ENCODE peak calls at places on chromosomes 1 and 21, in ten cellular contexts. One of them, this sample, is unnamed.
A peak's percentile ranks its signal among the peaks of the same experiment; 100 is the strongest.

GRCh38 chr1:203551550-203551949 is 57.6 kb downstream of the OPTC start:
- DNase-seq in Peyer's patch: no peak
- DNase-seq in tibial nerve: no peak
- DNase-seq in heart left ventricle: no peak
- DNase-seq in prostate gland: no peak
- DNase-seq in IMR-90: peak; percentile 54
- DNase-seq in ovary: no peak
- DNase-seq in K562: no peak
- DNase-seq in gastrocnemius medialis: no peak
- DNase-seq in suprapubic skin: no peak
- DNase-seq in this sample: no peak

GRCh38 chr1:161763522-161764098 is 2.5 kb upstream of the ATF6 start:
- DNase-seq in Peyer's patch: peak; percentile 38
- DNase-seq in tibial nerve: no peak
- DNase-seq in heart left ventricle: no peak
- DNase-seq in prostate gland: no peak
- DNase-seq in IMR-90: no peak
- DNase-seq in ovary: no peak
- DNase-seq in K562: peak; percentile 42
- DNase-seq in gastrocnemius medialis: no peak
- DNase-seq in suprapubic skin: no peak
- DNase-seq in this sample: no peak

GRCh38 chr1:211698161-211699026 is 23.0 kb upstream of the NEK2 start:
- DNase-seq in Peyer's patch: peak; percentile 85
- DNase-seq in tibial nerve: peak; percentile 78
- DNase-seq in heart left ventricle: peak; percentile 76
- DNase-seq in prostate gland: peak; percentile 83
- DNase-seq in IMR-90: peak; percentile 41
- DNase-seq in ovary: peak; percentile 38
- DNase-seq in K562: peak; percentile 94
- DNase-seq in gastrocnemius medialis: no peak
- DNase-seq in suprapubic skin: peak; percentile 76
- DNase-seq in this sample: peak; percentile 87

GRCh38 chr1:181095763-181096184 is 7.3 kb downstream of the IER5 start:
- DNase-seq in Peyer's patch: no peak
- DNase-seq in tibial nerve: no peak
- DNase-seq in heart left ventricle: no peak
- DNase-seq in prostate gland: no peak
- DNase-seq in IMR-90: no peak
- DNase-seq in ovary: no peak
- DNase-seq in K562: no peak
- DNase-seq in gastrocnemius medialis: no peak
- DNase-seq in suprapubic skin: no peak
- DNase-seq in this sample: no peak

GRCh38 chr1:117368116-117369108 is 1.2 kb downstream of the MAN1A2 start:
- DNase-seq in Peyer's patch: peak; percentile 20
- DNase-seq in tibial nerve: no peak
- DNase-seq in heart left ventricle: no peak
- DNase-seq in prostate gland: no peak
- DNase-seq in IMR-90: peak; percentile 11
- DNase-seq in ovary: no peak
- DNase-seq in K562: no peak
- DNase-seq in gastrocnemius medialis: no peak
- DNase-seq in suprapubic skin: no peak
- DNase-seq in this sample: no peak

GRCh38 chr1:184986250-184986649 is 11.9 kb upstream of the NIBAN1 start:
- DNase-seq in Peyer's patch: no peak
- DNase-seq in tibial nerve: no peak
- DNase-seq in heart left ventricle: no peak
- DNase-seq in prostate gland: no peak
- DNase-seq in IMR-90: peak; percentile 49
- DNase-seq in ovary: no peak
- DNase-seq in K562: no peak
- DNase-seq in gastrocnemius medialis: no peak
- DNase-seq in suprapubic skin: no peak
- DNase-seq in this sample: no peak

GRCh38 chr1:219265026-219265515 is 91.4 kb downstream of the LYPLAL1 start:
- DNase-seq in Peyer's patch: no peak
- DNase-seq in tibial nerve: no peak
- DNase-seq in heart left ventricle: no peak
- DNase-seq in prostate gland: no peak
- DNase-seq in IMR-90: no peak
- DNase-seq in ovary: no peak
- DNase-seq in K562: no peak
- DNase-seq in gastrocnemius medialis: no peak
- DNase-seq in suprapubic skin: no peak
- DNase-seq in this sample: no peak

GRCh38 chr1:111745670-111746613 is 6.7 kb upstream of the INKA2 start:
- DNase-seq in Peyer's patch: no peak
- DNase-seq in tibial nerve: no peak
- DNase-seq in heart left ventricle: no peak
- DNase-seq in prostate gland: no peak
- DNase-seq in IMR-90: no peak
- DNase-seq in ovary: no peak
- DNase-seq in K562: no peak
- DNase-seq in gastrocnemius medialis: no peak
- DNase-seq in suprapubic skin: no peak
- DNase-seq in this sample: no peak

GRCh38 chr1:224223819-224224714 is 41.0 kb downstream of the DEGS1 start:
- DNase-seq in Peyer's patch: no peak
- DNase-seq in tibial nerve: no peak
- DNase-seq in heart left ventricle: no peak
- DNase-seq in prostate gland: no peak
- DNase-seq in IMR-90: peak; percentile 92
- DNase-seq in ovary: no peak
- DNase-seq in K562: no peak
- DNase-seq in gastrocnemius medialis: no peak
- DNase-seq in suprapubic skin: no peak
- DNase-seq in this sample: no peak

GRCh38 chr1:231924183-231924582 is 297.6 kb downstream of the DISC1 start:
- DNase-seq in Peyer's patch: no peak
- DNase-seq in tibial nerve: no peak
- DNase-seq in heart left ventricle: no peak
- DNase-seq in prostate gland: no peak
- DNase-seq in IMR-90: no peak
- DNase-seq in ovary: no peak
- DNase-seq in K562: no peak
- DNase-seq in gastrocnemius medialis: no peak
- DNase-seq in suprapubic skin: no peak
- DNase-seq in this sample: no peak

GRCh38 chr1:186930248-186930647 is 101.5 kb downstream of the PLA2G4A start:
- DNase-seq in Peyer's patch: no peak
- DNase-seq in tibial nerve: no peak
- DNase-seq in heart left ventricle: no peak
- DNase-seq in prostate gland: no peak
- DNase-seq in IMR-90: peak; percentile 58
- DNase-seq in ovary: no peak
- DNase-seq in K562: no peak
- DNase-seq in gastrocnemius medialis: no peak
- DNase-seq in suprapubic skin: no peak
- DNase-seq in this sample: no peak

GRCh38 chr1:171180671-171181070 is 4.4 kb upstream of the FMO2 start:
- DNase-seq in Peyer's patch: no peak
- DNase-seq in tibial nerve: no peak
- DNase-seq in heart left ventricle: no peak
- DNase-seq in prostate gland: no peak
- DNase-seq in IMR-90: no peak
- DNase-seq in ovary: no peak
- DNase-seq in K562: no peak
- DNase-seq in gastrocnemius medialis: no peak
- DNase-seq in suprapubic skin: no peak
- DNase-seq in this sample: no peak
- TF ChIP-seq POLR2A in Peyer's patch: no peak
- TF ChIP-seq POLR2A in tibial nerve: no peak
- TF ChIP-seq POLR2A in heart left ventricle: no peak
- TF ChIP-seq POLR2A in prostate gland: no peak
- TF ChIP-seq POLR2A in IMR-90: no peak
- TF ChIP-seq POLR2A in ovary: no peak
- TF ChIP-seq POLR2A in K562: no peak
- TF ChIP-seq POLR2A in gastrocnemius medialis: no peak
- TF ChIP-seq POLR2A in suprapubic skin: no peak
- TF ChIP-seq POLR2A in this sample: no peak

GRCh38 chr1:100038401-100039306 is 68.9 kb downstream of the SLC35A3 start:
- DNase-seq in Peyer's patch: peak; percentile 71
- DNase-seq in tibial nerve: peak; percentile 36
- DNase-seq in heart left ventricle: peak; percentile 60
- DNase-seq in prostate gland: peak; percentile 53
- DNase-seq in IMR-90: peak; percentile 72
- DNase-seq in ovary: peak; percentile 59
- DNase-seq in K562: peak; percentile 73
- DNase-seq in gastrocnemius medialis: peak; percentile 15
- DNase-seq in suprapubic skin: peak; percentile 79
- DNase-seq in this sample: peak; percentile 84
- H3K4me1 ChIP-seq in Peyer's patch: no peaks in the 10 kb centered on the region
- H3K4me1 ChIP-seq in tibial nerve: peaks cover 57% of the 10 kb centered on the region
- H3K4me1 ChIP-seq in heart left ventricle: peaks cover 34% of the 10 kb centered on the region
- H3K4me1 ChIP-seq in prostate gland: no peaks in the 10 kb centered on the region
- H3K4me1 ChIP-seq in IMR-90: no peaks in the 10 kb centered on the region
- H3K4me1 ChIP-seq in ovary: peaks cover 8% of the 10 kb centered on the region
- H3K4me1 ChIP-seq in K562: peaks cover 4% of the 10 kb centered on the region
- H3K4me1 ChIP-seq in gastrocnemius medialis: peaks cover 24% of the 10 kb centered on the region
- H3K4me1 ChIP-seq in suprapubic skin: peaks cover 39% of the 10 kb centered on the region
- H3K4me1 ChIP-seq in this sample: peaks cover 49% of the 10 kb centered on the region

GRCh38 chr1:32806315-32806714 is 10.8 kb downstream of the YARS1 start:
- DNase-seq in Peyer's patch: no peak
- DNase-seq in tibial nerve: no peak
- DNase-seq in heart left ventricle: no peak
- DNase-seq in prostate gland: no peak
- DNase-seq in IMR-90: no peak
- DNase-seq in ovary: no peak
- DNase-seq in K562: no peak
- DNase-seq in gastrocnemius medialis: no peak
- DNase-seq in suprapubic skin: no peak
- DNase-seq in this sample: no peak
- H3K9me3 ChIP-seq in Peyer's patch: no peaks in the 10 kb centered on the region
- H3K9me3 ChIP-seq in tibial nerve: no peaks in the 10 kb centered on the region
- H3K9me3 ChIP-seq in heart left ventricle: no peaks in the 10 kb centered on the region
- H3K9me3 ChIP-seq in prostate gland: no peaks in the 10 kb centered on the region
- H3K9me3 ChIP-seq in IMR-90: no peaks in the 10 kb centered on the region
- H3K9me3 ChIP-seq in ovary: no peaks in the 10 kb centered on the region
- H3K9me3 ChIP-seq in K562: no peaks in the 10 kb centered on the region
- H3K9me3 ChIP-seq in gastrocnemius medialis: no peaks in the 10 kb centered on the region
- H3K9me3 ChIP-seq in suprapubic skin: no peaks in the 10 kb centered on the region
- H3K9me3 ChIP-seq in this sample: no peaks in the 10 kb centered on the region

GRCh38 chr1:94644371-94644770 is 102.8 kb upstream of the F3 start:
- DNase-seq in Peyer's patch: no peak
- DNase-seq in tibial nerve: no peak
- DNase-seq in heart left ventricle: no peak
- DNase-seq in prostate gland: no peak
- DNase-seq in IMR-90: no peak
- DNase-seq in ovary: no peak
- DNase-seq in K562: no peak
- DNase-seq in gastrocnemius medialis: no peak
- DNase-seq in suprapubic skin: no peak
- DNase-seq in this sample: no peak
- TF ChIP-seq POLR2A in Peyer's patch: no peak
- TF ChIP-seq POLR2A in tibial nerve: no peak
- TF ChIP-seq POLR2A in heart left ventricle: no peak
- TF ChIP-seq POLR2A in prostate gland: no peak
- TF ChIP-seq POLR2A in IMR-90: no peak
- TF ChIP-seq POLR2A in ovary: no peak
- TF ChIP-seq POLR2A in K562: no peak
- TF ChIP-seq POLR2A in gastrocnemius medialis: no peak
- TF ChIP-seq POLR2A in suprapubic skin: no peak
- TF ChIP-seq POLR2A in this sample: no peak

GRCh38 chr21:26124421-26124833 is 46.1 kb downstream of the APP start:
- DNase-seq in Peyer's patch: no peak
- DNase-seq in tibial nerve: no peak
- DNase-seq in heart left ventricle: no peak
- DNase-seq in prostate gland: no peak
- DNase-seq in IMR-90: peak; percentile 67
- DNase-seq in ovary: no peak
- DNase-seq in K562: no peak
- DNase-seq in gastrocnemius medialis: no peak
- DNase-seq in suprapubic skin: no peak
- DNase-seq in this sample: no peak
- H3K4me1 ChIP-seq in Peyer's patch: no peaks in the 10 kb centered on the region
- H3K4me1 ChIP-seq in tibial nerve: peaks cover 80% of the 10 kb centered on the region
- H3K4me1 ChIP-seq in heart left ventricle: peaks cover 61% of the 10 kb centered on the region
- H3K4me1 ChIP-seq in prostate gland: peaks cover 14% of the 10 kb centered on the region
- H3K4me1 ChIP-seq in IMR-90: peaks cover 17% of the 10 kb centered on the region
- H3K4me1 ChIP-seq in ovary: peaks cover 11% of the 10 kb centered on the region
- H3K4me1 ChIP-seq in K562: no peaks in the 10 kb centered on the region
- H3K4me1 ChIP-seq in gastrocnemius medialis: peaks cover 33% of the 10 kb centered on the region
- H3K4me1 ChIP-seq in suprapubic skin: peaks cover 79% of the 10 kb centered on the region
- H3K4me1 ChIP-seq in this sample: peaks cover 63% of the 10 kb centered on the region

DNA sequence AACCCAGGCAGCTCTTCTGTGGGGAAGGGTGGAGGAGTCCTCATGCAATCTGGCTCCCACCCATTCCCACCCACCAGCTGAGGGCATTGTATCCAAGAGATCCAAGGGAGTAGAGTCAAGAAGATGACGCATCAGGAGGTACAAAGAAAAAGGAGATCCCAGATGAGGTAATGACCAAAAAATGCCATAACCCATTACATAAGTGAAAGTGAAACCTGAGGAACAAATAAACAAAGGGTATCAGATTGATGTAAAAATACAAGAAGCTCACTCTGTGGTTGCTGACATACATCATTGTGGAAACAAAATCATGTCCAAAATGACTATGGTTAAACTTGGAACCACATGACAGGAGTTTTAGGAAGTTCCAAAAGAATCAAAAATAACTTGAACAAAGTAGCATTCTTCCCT is 42.5 kb downstream of the CCN1 start:
- DNase-seq in Peyer's patch: no peak
- DNase-seq in tibial nerve: no peak
- DNase-seq in heart left ventricle: no peak
- DNase-seq in prostate gland: no peak
- DNase-seq in IMR-90: peak; percentile 98
- DNase-seq in ovary: no peak
- DNase-seq in K562: no peak
- DNase-seq in gastrocnemius medialis: no peak
- DNase-seq in suprapubic skin: no peak
- DNase-seq in this sample: no peak
- H3K9me3 ChIP-seq in Peyer's patch: no peaks in the 10 kb centered on the region
- H3K9me3 ChIP-seq in tibial nerve: no peaks in the 10 kb centered on the region
- H3K9me3 ChIP-seq in heart left ventricle: no peaks in the 10 kb centered on the region
- H3K9me3 ChIP-seq in prostate gland: no peaks in the 10 kb centered on the region
- H3K9me3 ChIP-seq in IMR-90: peaks cover 6% of the 10 kb centered on the region
- H3K9me3 ChIP-seq in ovary: no peaks in the 10 kb centered on the region
- H3K9me3 ChIP-seq in K562: peaks cover 2% of the 10 kb centered on the region
- H3K9me3 ChIP-seq in gastrocnemius medialis: no peaks in the 10 kb centered on the region
- H3K9me3 ChIP-seq in suprapubic skin: peaks cover 8% of the 10 kb centered on the region
- H3K9me3 ChIP-seq in this sample: no peaks in the 10 kb centered on the region

GRCh38 chr1:153922076-153922837 is 515 bp downstream of the GATAD2B start:
- DNase-seq in Peyer's patch: peak; percentile 63
- DNase-seq in tibial nerve: no peak
- DNase-seq in heart left ventricle: no peak
- DNase-seq in prostate gland: peak; percentile 22
- DNase-seq in IMR-90: no peak
- DNase-seq in ovary: peak; percentile 69
- DNase-seq in K562: peak; percentile 87
- DNase-seq in gastrocnemius medialis: no peak
- DNase-seq in suprapubic skin: peak; percentile 82
- DNase-seq in this sample: no peak
- TF ChIP-seq POLR2A in Peyer's patch: no peak
- TF ChIP-seq POLR2A in tibial nerve: no peak
- TF ChIP-seq POLR2A in heart left ventricle: no peak
- TF ChIP-seq POLR2A in prostate gland: no peak
- TF ChIP-seq POLR2A in IMR-90: no peak
- TF ChIP-seq POLR2A in ovary: no peak
- TF ChIP-seq POLR2A in K562: peak; percentile 74
- TF ChIP-seq POLR2A in gastrocnemius medialis: no peak
- TF ChIP-seq POLR2A in suprapubic skin: no peak
- TF ChIP-seq POLR2A in this sample: no peak

This sample was measured in adrenal gland.